ENCODE peak calls at places on chromosomes 12 and 14, in five cellular contexts. R, A, U, S and C are unnamed samples.
A peak's percentile ranks its signal among the peaks of the same experiment; 100 is the strongest.

GRCh38 chr12:62409068-62409467 is 57.6 kb upstream of the MON2 start:
- DNase-seq in R (no peak), A (no peak), U (no peak), S (no peak), C (no peak)

GRCh38 chr12:109469516-109469915 is 7.6 kb downstream of the KCTD10 start:
- DNase-seq in R (no peak), A (no peak), U (no peak), S (no peak), C (no peak)

GRCh38 chr14:100067971-100068959 is 3.0 kb downstream of the EVL start:
- DNase-seq in R (no peak), A (peak; percentile 76), U (no peak), S (peak; percentile 45), C (peak; percentile 75)

GRCh38 chr12:1463073-1463905 is 131.1 kb downstream of the FBXL14 start:
- DNase-seq in R (no peak), A (no peak), U (no peak), S (no peak), C (no peak)

GRCh38 chr14:102028733-102029132 is 58.1 kb downstream of the HSP90AA1 start:
- DNase-seq in R (no peak), A (no peak), U (no peak), S (no peak), C (no peak)

GRCh38 chr14:99067927-99068326 is 204.1 kb downstream of the BCL11B start:
- DNase-seq in R (no peak), A (no peak), U (no peak), S (no peak), C (no peak)

GRCh38 chr14:95296595-95297365 is 22.9 kb downstream of the CLMN start:
- DNase-seq in R (no peak), A (no peak), U (peak; percentile 71), S (no peak), C (no peak)

GRCh38 chr14:75989134-75989533 is 3.6 kb downstream of the IFT43 start:
- DNase-seq in R (no peak), A (no peak), U (no peak), S (peak; percentile 97), C (no peak)

GRCh38 chr14:34078117-34078743 is 127.4 kb upstream of the EGLN3 start:
- DNase-seq in R (no peak), A (no peak), U (no peak), S (no peak), C (no peak)

GRCh38 chr14:41016213-41016612 is 590.5 kb upstream of the LRFN5 start:
- DNase-seq in R (no peak), A (no peak), U (no peak), S (no peak), C (no peak)

GRCh38 chr14:21268612-21269251 is 510 bp downstream of the HNRNPC start:
- DNase-seq in R (peak; percentile 62), A (no peak), U (peak; percentile 92), S (peak; percentile 53), C (peak; percentile 78)

GRCh38 chr12:116603516-116603915 is 44.3 kb downstream of the MAP1LC3B2 start:
- DNase-seq in R (peak; percentile 32), A (no peak), U (no peak), S (no peak), C (no peak)
- H3K4me1 ChIP-seq in R (peaks cover 10% of the 10 kb centered on the region), A (peaks cover 3% of the 10 kb centered on the region), U (no peaks in the 10 kb centered on the region), S (peaks cover 10% of the 10 kb centered on the region), C (no peaks in the 10 kb centered on the region)

DNA sequence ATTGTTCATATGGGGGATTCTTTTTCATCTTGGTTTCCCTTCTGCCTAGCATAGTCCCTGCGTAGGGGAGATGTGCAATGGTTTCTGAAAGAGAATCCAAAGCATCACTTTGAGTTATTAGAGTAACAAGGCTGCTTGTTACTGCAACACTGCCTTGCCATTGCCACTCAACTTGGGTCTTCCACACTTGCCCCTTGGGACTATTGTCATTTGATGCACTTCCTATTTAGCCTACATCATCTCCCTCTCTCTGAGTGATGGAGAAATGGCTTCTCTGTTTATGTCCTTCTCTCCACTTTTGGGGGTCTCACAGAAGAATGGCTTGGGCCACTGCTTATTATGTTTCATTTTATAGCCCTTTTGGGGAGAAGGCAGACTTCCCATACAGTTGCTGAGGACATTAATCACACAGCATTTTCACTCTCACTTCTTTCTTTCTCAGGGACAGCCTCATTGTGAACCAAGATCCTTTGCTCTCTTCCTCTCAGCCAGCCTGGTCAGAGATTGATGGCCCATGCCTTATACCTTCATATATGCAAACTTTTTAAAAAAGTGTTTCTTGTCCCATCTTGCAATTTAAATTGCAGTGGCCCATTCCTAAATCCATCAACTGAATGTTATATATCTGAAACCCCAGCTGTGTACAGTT is 50.8 kb upstream of the POC1B start:
- DNase-seq in R (no peak), A (no peak), U (no peak), S (no peak), C (no peak)
- H3K4me1 ChIP-seq in R (peaks cover 13% of the 10 kb centered on the region), A (no peaks in the 10 kb centered on the region), U (peaks cover 5% of the 10 kb centered on the region), S (peaks cover 4% of the 10 kb centered on the region), C (no peaks in the 10 kb centered on the region)

GRCh38 chr14:91128699-91129098 is 14.8 kb downstream of the DGLUCY start:
- DNase-seq in R (no peak), A (no peak), U (no peak), S (no peak), C (no peak)
- H3K4me1 ChIP-seq in R (no peaks in the 10 kb centered on the region), A (peaks cover 6% of the 10 kb centered on the region), U (peaks cover 9% of the 10 kb centered on the region), S (no peaks in the 10 kb centered on the region), C (no peaks in the 10 kb centered on the region)

GRCh38 chr14:105486333-105486973 is at the start of gene CRIP1:
- DNase-seq in R (no peak), A (peak; percentile 78), U (peak; percentile 65), S (no peak), C (no peak)
- H3K4me1 ChIP-seq in R (peaks cover 57% of the 10 kb centered on the region), A (peaks cover 22% of the 10 kb centered on the region), U (peaks cover 62% of the 10 kb centered on the region), S (peaks cover 10% of the 10 kb centered on the region), C (peaks cover 32% of the 10 kb centered on the region)

DNA sequence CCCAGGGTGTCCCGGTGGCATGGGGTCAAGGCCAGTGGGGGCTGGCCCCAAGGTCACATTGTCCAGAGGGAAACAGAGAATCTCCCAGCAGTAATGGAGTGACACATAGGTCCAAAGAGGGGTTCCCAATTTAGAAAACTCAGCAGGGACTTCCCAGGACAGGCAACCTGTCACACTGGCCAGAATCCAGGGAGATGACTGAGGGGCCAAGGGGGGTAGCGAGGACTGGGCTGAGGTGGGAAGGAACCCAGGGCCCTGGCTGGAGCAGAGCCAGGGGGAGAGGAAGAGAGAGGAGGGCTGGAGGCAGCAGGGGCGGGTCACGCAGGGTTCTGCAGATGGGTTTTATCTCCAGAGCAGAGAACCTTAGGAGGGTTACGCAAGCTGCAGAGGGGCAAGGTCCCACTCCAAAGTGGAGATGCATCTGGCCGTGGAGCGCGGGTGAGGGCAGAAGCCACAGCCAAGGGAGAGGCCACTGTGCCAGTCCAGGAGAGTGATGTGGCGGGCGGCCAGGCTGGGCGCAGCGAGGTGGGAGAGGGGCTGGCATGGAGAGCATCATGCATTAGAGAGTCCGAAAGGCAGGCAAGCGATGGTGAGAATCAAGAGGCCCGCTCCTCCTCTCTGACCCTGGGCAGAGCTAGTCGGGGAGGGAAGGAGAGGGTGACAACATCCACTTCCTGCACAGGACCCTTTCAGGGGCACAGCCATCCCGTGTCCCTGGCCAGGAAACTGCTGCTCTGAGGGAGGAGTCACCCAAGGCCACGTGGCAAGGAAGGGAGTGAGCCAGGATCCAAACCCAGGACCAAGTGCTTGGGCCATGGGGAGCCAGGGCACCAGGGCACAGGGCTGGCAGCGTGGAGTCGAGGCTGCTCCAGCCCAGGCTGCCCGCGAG is 29.0 kb downstream of the NCOR2 start:
- DNase-seq in R (peak; percentile 51), A (peak; percentile 68), U (no peak), S (no peak), C (no peak)
- H3K4me1 ChIP-seq in R (peaks cover 46% of the 10 kb centered on the region), A (peaks cover 33% of the 10 kb centered on the region), U (peaks cover 13% of the 10 kb centered on the region), S (peaks cover 14% of the 10 kb centered on the region), C (peaks cover 6% of the 10 kb centered on the region)

GRCh38 chr14:56809262-56810215 is 740 bp downstream of the OTX2 start:
- DNase-seq in R (no peak), A (no peak), U (no peak), S (no peak), C (no peak)

GRCh38 chr14:56808314-56809201 is 1.7 kb downstream of the OTX2 start:
- DNase-seq in R (peak; percentile 54), A (no peak), U (no peak), S (no peak), C (no peak)

GRCh38 chr14:56805992-56806737 is 4.1 kb downstream of the OTX2 start:
- DNase-seq in R (no peak), A (no peak), U (no peak), S (no peak), C (no peak)

GRCh38 chr14:56805201-56805991 is 4.9 kb downstream of the OTX2 start:
- DNase-seq in R (no peak), A (no peak), U (no peak), S (no peak), C (no peak)

DNA sequence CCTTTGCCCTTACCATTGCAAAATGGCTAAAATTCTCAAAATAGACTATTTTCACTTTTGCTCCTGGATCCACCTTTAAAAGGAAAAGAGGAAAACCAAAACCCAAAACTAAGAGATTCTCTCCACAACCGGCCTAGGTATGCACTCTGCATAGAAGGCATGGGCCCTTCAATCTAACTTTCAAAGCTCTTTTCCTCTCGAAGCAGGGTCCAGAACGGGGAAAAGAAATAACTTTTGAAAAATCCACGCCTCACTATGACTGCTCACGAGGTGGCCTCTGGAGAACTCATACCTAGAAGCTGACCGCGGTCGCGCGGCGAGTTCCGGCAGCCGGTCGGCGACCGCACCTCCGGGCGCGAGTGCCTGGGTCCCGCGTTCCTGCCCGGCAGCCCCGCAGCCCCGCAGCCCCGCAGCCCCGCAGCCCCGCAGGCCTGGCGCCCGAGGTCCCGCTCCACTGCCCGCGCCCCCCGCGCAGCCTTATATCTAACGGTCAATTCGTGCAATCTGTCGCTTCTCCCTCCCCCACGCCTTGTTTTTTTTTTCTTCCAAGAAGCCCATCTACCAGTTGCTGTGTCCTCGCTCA is 2.6 kb downstream of the OTX2 start:
- DNase-seq in R (peak; percentile 51), A (no peak), U (no peak), S (no peak), C (no peak)
- H3K4me1 ChIP-seq in R (peaks cover 17% of the 10 kb centered on the region), A (no peaks in the 10 kb centered on the region), U (no peaks in the 10 kb centered on the region), S (no peaks in the 10 kb centered on the region), C (no peaks in the 10 kb centered on the region)

DNA sequence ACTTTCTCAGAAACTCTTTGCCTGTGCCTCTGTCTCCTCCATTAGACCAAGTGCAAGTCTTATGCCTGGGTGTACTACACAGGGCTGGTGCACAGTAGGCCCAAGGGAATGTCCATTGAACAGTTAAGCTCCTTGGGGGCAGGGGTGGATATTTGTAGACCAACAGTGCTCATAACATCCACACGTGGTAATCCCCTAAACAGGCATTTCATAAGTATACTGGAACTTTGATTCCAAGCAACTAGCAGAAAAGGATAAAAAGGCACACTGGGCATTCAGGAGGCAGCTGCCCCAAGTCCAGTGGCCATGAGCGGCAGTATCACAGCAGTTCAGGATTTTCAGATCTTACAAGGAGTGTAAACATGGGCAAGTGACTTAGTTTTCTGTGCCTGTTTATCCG is 16.8 kb downstream of the NUAK1 start:
- DNase-seq in R (no peak), A (no peak), U (no peak), S (no peak), C (no peak)
- H3K4me1 ChIP-seq in R (peaks cover 22% of the 10 kb centered on the region), A (peaks cover 46% of the 10 kb centered on the region), U (no peaks in the 10 kb centered on the region), S (no peaks in the 10 kb centered on the region), C (no peaks in the 10 kb centered on the region)

DNA sequence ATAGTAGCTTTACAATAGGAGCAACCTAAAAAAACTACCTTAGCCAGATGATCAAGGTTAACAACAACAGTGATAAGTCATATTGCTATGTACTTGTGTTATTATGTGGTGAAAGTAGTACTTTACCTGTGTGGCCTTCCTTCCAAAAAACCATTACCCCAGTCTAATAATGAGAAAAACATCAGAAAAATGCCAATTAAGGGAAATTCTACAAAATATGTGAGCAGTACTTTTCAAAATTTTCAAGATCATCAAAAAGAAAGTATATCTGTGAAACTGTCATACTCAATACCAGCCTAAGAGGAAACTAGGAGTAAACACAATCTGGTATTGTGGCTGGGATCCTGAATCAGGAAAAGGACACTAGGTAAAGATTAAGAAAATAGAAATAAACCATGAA is 165.3 kb upstream of the PKP2 start:
- DNase-seq in R (no peak), A (no peak), U (no peak), S (no peak), C (no peak)
- H3K4me1 ChIP-seq in R (peaks cover 5% of the 10 kb centered on the region), A (no peaks in the 10 kb centered on the region), U (no peaks in the 10 kb centered on the region), S (no peaks in the 10 kb centered on the region), C (no peaks in the 10 kb centered on the region)

GRCh38 chr12:25054076-25054782 is 105.3 kb upstream of the BCAT1 start:
- DNase-seq in R (no peak), A (no peak), U (peak; percentile 72), S (no peak), C (peak; percentile 53)
- H3K4me1 ChIP-seq in R (peaks cover 6% of the 10 kb centered on the region), A (peaks cover 1% of the 10 kb centered on the region), U (peaks cover 57% of the 10 kb centered on the region), S (no peaks in the 10 kb centered on the region), C (peaks cover 39% of the 10 kb centered on the region)